ENCODE peak calls at places on chromosome 4, in five cellular contexts. One of them, this sample, is unnamed.

GRCh38 chr4:178881937-178882336 is 1439.7 kb upstream of the AGA start:
- DNase-seq in stimulated activated CD8-positive, alpha-beta memory T cell treated with anti-CD3 and anti-CD28 coated beads, Interleukin-7, amount 100 ng/mL, for 4 hours: no peak
- DNase-seq in NCI-H1092: no peak
- DNase-seq in NCI-H2171 treated with DMSO at 0.1 percent for 48 hours: no peak
- DNase-seq in LHCN-M2: no peak
- DNase-seq in this sample: no peak

GRCh38 chr4:7371122-7371941 is 63.4 kb downstream of the PSAPL1 start:
- DNase-seq in LHCN-M2: peak; percentile 12
- DNase-seq in NCI-H2171 treated with DMSO at 0.1 percent for 48 hours: no peak
- DNase-seq in NCI-H1092: no peak
- DNase-seq in stimulated activated CD8-positive, alpha-beta memory T cell treated with anti-CD3 and anti-CD28 coated beads, Interleukin-7, amount 100 ng/mL, for 4 hours: no peak
- DNase-seq in this sample: no peak

GRCh38 chr4:6178757-6179156 is 21.6 kb downstream of the JAKMIP1 start:
- DNase-seq in NCI-H1092: no peak
- DNase-seq in stimulated activated CD8-positive, alpha-beta memory T cell treated with anti-CD3 and anti-CD28 coated beads, Interleukin-7, amount 100 ng/mL, for 4 hours: no peak
- DNase-seq in NCI-H2171 treated with DMSO at 0.1 percent for 48 hours: no peak
- DNase-seq in LHCN-M2: peak; percentile 24
- DNase-seq in this sample: peak; percentile 1

GRCh38 chr4:53591372-53591892 is at the start of gene LNX1:
- DNase-seq in LHCN-M2: no peak
- DNase-seq in NCI-H2171 treated with DMSO at 0.1 percent for 48 hours: no peak
- DNase-seq in NCI-H1092: no peak
- DNase-seq in stimulated activated CD8-positive, alpha-beta memory T cell treated with anti-CD3 and anti-CD28 coated beads, Interleukin-7, amount 100 ng/mL, for 4 hours: no peak
- DNase-seq in this sample: no peak

GRCh38 chr4:5361968-5362367 is 310.7 kb downstream of the STK32B start:
- DNase-seq in NCI-H1092: no peak
- DNase-seq in NCI-H2171 treated with DMSO at 0.1 percent for 48 hours: no peak
- DNase-seq in stimulated activated CD8-positive, alpha-beta memory T cell treated with anti-CD3 and anti-CD28 coated beads, Interleukin-7, amount 100 ng/mL, for 4 hours: no peak
- DNase-seq in LHCN-M2: peak; percentile 19
- DNase-seq in this sample: no peak

GRCh38 chr4:40897557-40898203 is 147.9 kb downstream of the NSUN7 start:
- DNase-seq in NCI-H1092: peak; percentile 77
- DNase-seq in LHCN-M2: peak; percentile 63
- DNase-seq in NCI-H2171 treated with DMSO at 0.1 percent for 48 hours: peak; percentile 54
- DNase-seq in stimulated activated CD8-positive, alpha-beta memory T cell treated with anti-CD3 and anti-CD28 coated beads, Interleukin-7, amount 100 ng/mL, for 4 hours: peak; percentile 43
- DNase-seq in this sample: peak; percentile 13

GRCh38 chr4:3461515-3462291 is 1.4 kb upstream of the DOK7 start:
- DNase-seq in stimulated activated CD8-positive, alpha-beta memory T cell treated with anti-CD3 and anti-CD28 coated beads, Interleukin-7, amount 100 ng/mL, for 4 hours: no peak
- DNase-seq in NCI-H2171 treated with DMSO at 0.1 percent for 48 hours: no peak
- DNase-seq in NCI-H1092: no peak
- DNase-seq in LHCN-M2: peak; percentile 92
- DNase-seq in this sample: no peak

GRCh38 chr4:122875949-122876348 is 46.4 kb downstream of the NUDT6 start:
- DNase-seq in LHCN-M2: no peak
- DNase-seq in NCI-H2171 treated with DMSO at 0.1 percent for 48 hours: no peak
- DNase-seq in stimulated activated CD8-positive, alpha-beta memory T cell treated with anti-CD3 and anti-CD28 coated beads, Interleukin-7, amount 100 ng/mL, for 4 hours: no peak
- DNase-seq in NCI-H1092: no peak
- DNase-seq in this sample: no peak

GRCh38 chr4:158754385-158755180 is 14.2 kb upstream of the FNIP2 start:
- DNase-seq in NCI-H2171 treated with DMSO at 0.1 percent for 48 hours: no peak
- DNase-seq in LHCN-M2: no peak
- DNase-seq in stimulated activated CD8-positive, alpha-beta memory T cell treated with anti-CD3 and anti-CD28 coated beads, Interleukin-7, amount 100 ng/mL, for 4 hours: no peak
- DNase-seq in NCI-H1092: no peak
- DNase-seq in this sample: no peak

GRCh38 chr4:101973331-101973730 is 182.8 kb downstream of the BANK1 start:
- DNase-seq in LHCN-M2: no peak
- DNase-seq in NCI-H1092: no peak
- DNase-seq in stimulated activated CD8-positive, alpha-beta memory T cell treated with anti-CD3 and anti-CD28 coated beads, Interleukin-7, amount 100 ng/mL, for 4 hours: no peak
- DNase-seq in NCI-H2171 treated with DMSO at 0.1 percent for 48 hours: no peak
- DNase-seq in this sample: peak; percentile 18

GRCh38 chr4:19971829-19972228 is 279.9 kb upstream of the SLIT2 start:
- DNase-seq in NCI-H2171 treated with DMSO at 0.1 percent for 48 hours: no peak
- DNase-seq in LHCN-M2: no peak
- DNase-seq in stimulated activated CD8-positive, alpha-beta memory T cell treated with anti-CD3 and anti-CD28 coated beads, Interleukin-7, amount 100 ng/mL, for 4 hours: no peak
- DNase-seq in NCI-H1092: no peak
- DNase-seq in this sample: peak; percentile 8

GRCh38 chr4:7422098-7422897 is 12.4 kb downstream of the PSAPL1 start:
- DNase-seq in NCI-H2171 treated with DMSO at 0.1 percent for 48 hours: no peak
- DNase-seq in stimulated activated CD8-positive, alpha-beta memory T cell treated with anti-CD3 and anti-CD28 coated beads, Interleukin-7, amount 100 ng/mL, for 4 hours: no peak
- DNase-seq in LHCN-M2: no peak
- DNase-seq in NCI-H1092: no peak
- DNase-seq in this sample: no peak

GRCh38 chr4:53161475-53162423 is 204.1 kb downstream of the SCFD2 start:
- DNase-seq in NCI-H2171 treated with DMSO at 0.1 percent for 48 hours: no peak
- DNase-seq in stimulated activated CD8-positive, alpha-beta memory T cell treated with anti-CD3 and anti-CD28 coated beads, Interleukin-7, amount 100 ng/mL, for 4 hours: no peak
- DNase-seq in LHCN-M2: no peak
- DNase-seq in NCI-H1092: no peak
- DNase-seq in this sample: no peak

GRCh38 chr4:54945838-54946237 is 179.6 kb downstream of the KDR start:
- DNase-seq in LHCN-M2: no peak
- DNase-seq in stimulated activated CD8-positive, alpha-beta memory T cell treated with anti-CD3 and anti-CD28 coated beads, Interleukin-7, amount 100 ng/mL, for 4 hours: no peak
- DNase-seq in NCI-H1092: no peak
- DNase-seq in NCI-H2171 treated with DMSO at 0.1 percent for 48 hours: no peak
- DNase-seq in this sample: no peak

GRCh38 chr4:183988874-183989273 is 83.8 kb downstream of the STOX2 start:
- DNase-seq in NCI-H2171 treated with DMSO at 0.1 percent for 48 hours: no peak
- DNase-seq in NCI-H1092: no peak
- DNase-seq in LHCN-M2: no peak
- DNase-seq in stimulated activated CD8-positive, alpha-beta memory T cell treated with anti-CD3 and anti-CD28 coated beads, Interleukin-7, amount 100 ng/mL, for 4 hours: no peak
- DNase-seq in this sample: no peak

GRCh38 chr4:36269116-36269515 is 12.3 kb upstream of the DTHD1 start:
- DNase-seq in NCI-H2171 treated with DMSO at 0.1 percent for 48 hours: no peak
- DNase-seq in NCI-H1092: no peak
- DNase-seq in LHCN-M2: no peak
- DNase-seq in stimulated activated CD8-positive, alpha-beta memory T cell treated with anti-CD3 and anti-CD28 coated beads, Interleukin-7, amount 100 ng/mL, for 4 hours: no peak
- DNase-seq in this sample: no peak

GRCh38 chr4:7753931-7754465 is 185.7 kb downstream of the AFAP1 start:
- DNase-seq in NCI-H2171 treated with DMSO at 0.1 percent for 48 hours: no peak
- DNase-seq in LHCN-M2: no peak
- DNase-seq in stimulated activated CD8-positive, alpha-beta memory T cell treated with anti-CD3 and anti-CD28 coated beads, Interleukin-7, amount 100 ng/mL, for 4 hours: no peak
- DNase-seq in NCI-H1092: no peak
- DNase-seq in this sample: no peak

GRCh38 chr4:187612211-187612780 is 383.3 kb upstream of the ZFP42 start:
- DNase-seq in NCI-H1092: no peak
- DNase-seq in LHCN-M2: no peak
- DNase-seq in stimulated activated CD8-positive, alpha-beta memory T cell treated with anti-CD3 and anti-CD28 coated beads, Interleukin-7, amount 100 ng/mL, for 4 hours: no peak
- DNase-seq in NCI-H2171 treated with DMSO at 0.1 percent for 48 hours: no peak
- DNase-seq in this sample: no peak

GRCh38 chr4:162075691-162076090 is 88.1 kb downstream of the FSTL5 start:
- DNase-seq in NCI-H1092: no peak
- DNase-seq in LHCN-M2: peak; percentile 20
- DNase-seq in stimulated activated CD8-positive, alpha-beta memory T cell treated with anti-CD3 and anti-CD28 coated beads, Interleukin-7, amount 100 ng/mL, for 4 hours: no peak
- DNase-seq in NCI-H2171 treated with DMSO at 0.1 percent for 48 hours: no peak
- DNase-seq in this sample: peak; percentile 1

GRCh38 chr4:139776235-139776634 is 110.6 kb downstream of the MGST2 start:
- DNase-seq in NCI-H2171 treated with DMSO at 0.1 percent for 48 hours: no peak
- DNase-seq in LHCN-M2: no peak
- DNase-seq in NCI-H1092: no peak
- DNase-seq in stimulated activated CD8-positive, alpha-beta memory T cell treated with anti-CD3 and anti-CD28 coated beads, Interleukin-7, amount 100 ng/mL, for 4 hours: no peak
- DNase-seq in this sample: no peak

GRCh38 chr4:34636623-34637022 is 1607.7 kb downstream of the ARAP2 start:
- DNase-seq in NCI-H2171 treated with DMSO at 0.1 percent for 48 hours: no peak
- DNase-seq in LHCN-M2: no peak
- DNase-seq in stimulated activated CD8-positive, alpha-beta memory T cell treated with anti-CD3 and anti-CD28 coated beads, Interleukin-7, amount 100 ng/mL, for 4 hours: no peak
- DNase-seq in NCI-H1092: no peak
- DNase-seq in this sample: no peak

GRCh38 chr4:143486314-143486713 is 27.2 kb upstream of the SMARCA5 start:
- DNase-seq in LHCN-M2: no peak
- DNase-seq in NCI-H2171 treated with DMSO at 0.1 percent for 48 hours: no peak
- DNase-seq in NCI-H1092: no peak
- DNase-seq in stimulated activated CD8-positive, alpha-beta memory T cell treated with anti-CD3 and anti-CD28 coated beads, Interleukin-7, amount 100 ng/mL, for 4 hours: no peak
- DNase-seq in this sample: no peak

GRCh38 chr4:13865871-13866669 is 238.5 kb upstream of the BOD1L1 start:
- DNase-seq in NCI-H1092: no peak
- DNase-seq in LHCN-M2: peak; percentile 66
- DNase-seq in NCI-H2171 treated with DMSO at 0.1 percent for 48 hours: no peak
- DNase-seq in stimulated activated CD8-positive, alpha-beta memory T cell treated with anti-CD3 and anti-CD28 coated beads, Interleukin-7, amount 100 ng/mL, for 4 hours: no peak
- DNase-seq in this sample: peak; percentile 36

GRCh38 chr4:89216866-89217265 is 90.7 kb downstream of the GPRIN3 start:
- DNase-seq in stimulated activated CD8-positive, alpha-beta memory T cell treated with anti-CD3 and anti-CD28 coated beads, Interleukin-7, amount 100 ng/mL, for 4 hours: no peak
- DNase-seq in NCI-H1092: no peak
- DNase-seq in NCI-H2171 treated with DMSO at 0.1 percent for 48 hours: peak; percentile 95
- DNase-seq in LHCN-M2: no peak
- DNase-seq in this sample: no peak

GRCh38 chr4:6987566-6987920 is 55.6 kb upstream of the TADA2B start:
- DNase-seq in NCI-H1092: no peak
- DNase-seq in NCI-H2171 treated with DMSO at 0.1 percent for 48 hours: peak; percentile 33
- DNase-seq in LHCN-M2: no peak
- DNase-seq in stimulated activated CD8-positive, alpha-beta memory T cell treated with anti-CD3 and anti-CD28 coated beads, Interleukin-7, amount 100 ng/mL, for 4 hours: no peak
- DNase-seq in this sample: no peak